ENCODE peak calls at places on chromosome 6, in eight cellular contexts. C is fibroblast of pulmonary artery; T is psoas muscle; U is small intestine; R is heart right ventricle; L is retina; N is stimulated activated CD8-positive, alpha-beta memory T cell treated with anti-CD3 and anti-CD28 coated beads, Interleukin-2, amount 100 ng/mL, for 1 hour; V is T-helper 9 cell. Q is an unnamed sample.

GRCh38 chr6:41162687-41163418 is at the start of gene TREM2:
- DNase-seq in R (no peak), U (no peak), L (no peak), V (no peak), N (no peak), C (no peak), T (no peak), Q (no peak)

GRCh38 chr6:37313698-37314097 is 40.1 kb upstream of the RNF8 start:
- DNase-seq in R (no peak), T (no peak), V (no peak), N (no peak), C (no peak), U (no peak), L (no peak), Q (no peak)

GRCh38 chr6:23656826-23657225 is 469.2 kb upstream of the NRSN1 start:
- DNase-seq in U (no peak), L (peak; percentile 62), C (no peak), R (no peak), V (no peak), N (no peak), T (no peak), Q (no peak)

GRCh38 chr6:122747573-122747972 is 31.9 kb upstream of the FABP7 start:
- DNase-seq in T (no peak), U (no peak), L (no peak), V (no peak), N (no peak), C (no peak), R (no peak), Q (no peak)

GRCh38 chr6:105587349-105588115 is 184.7 kb upstream of the PREP start:
- DNase-seq in L (no peak), N (no peak), V (no peak), R (no peak), T (no peak), C (no peak), U (no peak), Q (no peak)

GRCh38 chr6:44227138-44227770 is 3.9 kb downstream of the SLC29A1 start:
- DNase-seq in N (no peak), R (no peak), V (no peak), L (no peak), U (no peak), C (no peak), T (no peak), Q (no peak)

GRCh38 chr6:128246472-128246871 is 273.9 kb downstream of the PTPRK start:
- DNase-seq in V (no peak), U (no peak), T (no peak), N (no peak), L (peak; percentile 14), C (no peak), R (no peak), Q (no peak)

GRCh38 chr6:12009904-12010634 is 2.0 kb upstream of the HIVEP1 start:
- DNase-seq in T (no peak), C (peak; percentile 77), N (no peak), R (peak; percentile 62), V (no peak), L (peak; percentile 24), U (peak; percentile 16), Q (no peak)

GRCh38 chr6:143965503-143966171 is 42.4 kb downstream of the PLAGL1 start:
- DNase-seq in U (no peak), V (no peak), R (no peak), T (no peak), N (no peak), C (peak; percentile 72), L (no peak), Q (no peak)

GRCh38 chr6:11783524-11784064 is 5.0 kb upstream of the ADTRP start:
- DNase-seq in N (no peak), L (no peak), R (no peak), C (no peak), U (no peak), V (no peak), T (no peak), Q (no peak)

GRCh38 chr6:95777338-95777737 is 200.0 kb downstream of the MANEA start:
- DNase-seq in R (no peak), T (no peak), U (no peak), N (no peak), L (no peak), C (no peak), V (no peak), Q (no peak)

GRCh38 chr6:157025459-157025858 is 248.3 kb downstream of the ARID1B start:
- DNase-seq in N (no peak), R (no peak), V (no peak), U (no peak), C (peak; percentile 17), T (no peak), L (no peak), Q (no peak)

GRCh38 chr6:74623027-74623426 is 582.8 kb downstream of the COL12A1 start:
- DNase-seq in T (no peak), N (no peak), U (no peak), C (no peak), L (no peak), R (no peak), V (no peak), Q (no peak)

GRCh38 chr6:47161176-47161687 is 119.1 kb upstream of the ADGRF1 start:
- DNase-seq in C (peak; percentile 63), T (no peak), N (no peak), L (no peak), V (no peak), R (no peak), U (peak; percentile 18), Q (no peak)

GRCh38 chr6:113833537-113833936 is 23.6 kb upstream of the MARCKS start:
- DNase-seq in U (no peak), C (peak; percentile 57), N (no peak), T (no peak), R (no peak), L (no peak), V (no peak), Q (no peak)

GRCh38 chr6:168574075-168574698 is 133.2 kb downstream of the SMOC2 start:
- DNase-seq in L (no peak), T (no peak), U (no peak), V (no peak), R (no peak), C (no peak), N (no peak), Q (no peak)

GRCh38 chr6:3328145-3328544 is 69.4 kb downstream of the PSMG4 start:
- DNase-seq in R (no peak), T (no peak), L (no peak), V (no peak), U (no peak), N (no peak), C (peak; percentile 55), Q (no peak)

GRCh38 chr6:57252975-57253374 is 30.9 kb upstream of the RAB23 start:
- DNase-seq in C (peak; percentile 36), T (no peak), V (no peak), U (no peak), L (no peak), N (no peak), R (no peak), Q (no peak)

GRCh38 chr6:131792091-131792496 is 15.7 kb upstream of the ENPP1 start:
- DNase-seq in L (no peak), U (no peak), T (no peak), C (no peak), R (no peak), V (no peak), N (no peak), Q (no peak)

GRCh38 chr6:125985967-125986294 is 409 bp upstream of the TRMT11 start:
- DNase-seq in C (no peak), T (no peak), L (no peak), V (no peak), U (no peak), R (no peak), N (no peak), Q (no peak)

GRCh38 chr6:89826029-89826528 is 3.6 kb upstream of the CASP8AP2 start:
- DNase-seq in N (no peak), U (no peak), L (no peak), R (no peak), C (peak; percentile 53), T (no peak), V (no peak), Q (no peak)

GRCh38 chr6:125910518-125910917 is 46.1 kb upstream of the HINT3 start:
- DNase-seq in V (no peak), C (peak; percentile 52), T (no peak), L (no peak), N (no peak), U (peak; percentile 33), R (no peak), Q (no peak)

GRCh38 chr6:137631323-137631722 is 137.1 kb upstream of the OLIG3 start:
- DNase-seq in T (no peak), C (no peak), U (no peak), L (no peak), N (no peak), V (no peak), R (no peak), Q (no peak)

GRCh38 chr6:95352064-95352463 is 225.3 kb upstream of the MANEA start:
- DNase-seq in L (no peak), N (no peak), V (no peak), C (no peak), U (no peak), T (no peak), R (no peak), Q (no peak)

GRCh38 chr6:43173496-43174262 is 2.6 kb downstream of the SRF start:
- DNase-seq in L (no peak), R (no peak), V (no peak), T (no peak), N (no peak), C (no peak), U (peak; percentile 48), Q (no peak)

GRCh38 chr6:106159531-106159940 is 73.4 kb downstream of the PRDM1 start:
- DNase-seq in N (no peak), L (no peak), T (no peak), R (no peak), C (peak; percentile 82), U (no peak), V (no peak), Q (no peak)

GRCh38 chr6:143744593-143745151 is 66.9 kb downstream of the PHACTR2 start:
- DNase-seq in T (no peak), V (no peak), N (no peak), R (no peak), U (peak; percentile 84), C (no peak), L (peak; percentile 27), Q (no peak)

GRCh38 chr6:140364916-140365315 is 990.5 kb upstream of the CITED2 start:
- DNase-seq in C (no peak), L (no peak), R (no peak), T (no peak), N (no peak), U (no peak), V (no peak), Q (no peak)

GRCh38 chr6:17086469-17086868 is 15.4 kb upstream of the STMND1 start:
- DNase-seq in U (peak; percentile 53), L (no peak), T (no peak), V (no peak), N (no peak), C (peak; percentile 85), R (peak; percentile 64), Q (no peak)

GRCh38 chr6:5484692-5485091 is 223.4 kb downstream of the FARS2 start:
- DNase-seq in T (no peak), L (no peak), V (no peak), N (no peak), U (no peak), C (no peak), R (no peak), Q (no peak)